ENCODE peak calls at places on chromosomes 1 and 21, in eight cellular contexts. T is anterior cingulate cortex, D is testis, H is KG1, C is cardiac fibroblast, J is AG08396, O is astrocyte of the cerebellum, B is GM23338. N is an unnamed sample.

GRCh38 chr1:159196543-159196942 is 8.1 kb upstream of the ACKR1 start:
- DNase-seq in T (no peak), D (no peak), H (no peak), C (no peak), J (no peak), O (no peak), B (peak), N (no peak)

GRCh38 chr1:3924186-3924815 is 24.2 kb upstream of the C1orf174 start:
- DNase-seq in T (no peak), D (no peak), H (no peak), C (no peak), J (no peak), O (no peak), B (no peak), N (no peak)

GRCh38 chr1:205009666-205010065 is 33.3 kb upstream of the CNTN2 start:
- DNase-seq in T (no peak), D (no peak), H (no peak), C (no peak), J (no peak), O (no peak), B (no peak), N (no peak)

GRCh38 chr1:113388621-113389355 is 1.5 kb upstream of the MAGI3 start:
- DNase-seq in T (no peak), D (no peak), H (no peak), C (no peak), J (no peak), O (no peak), B (no peak), N (peak)

GRCh38 chr1:53582211-53583020 is 123.2 kb downstream of the DMRTB1 start:
- DNase-seq in T (no peak), D (no peak), H (no peak), C (no peak), J (no peak), O (no peak), B (no peak), N (no peak)

GRCh38 chr1:91283421-91283726 is 121.3 kb downstream of the HFM1 start:
- DNase-seq in T (no peak), D (no peak), H (no peak), C (no peak), J (no peak), O (no peak), B (no peak), N (no peak)

GRCh38 chr1:34597877-34598514 is 156.9 kb upstream of the GJB5 start:
- DNase-seq in T (peak), D (peak), H (peak), C (peak), J (peak), O (peak), B (peak), N (no peak)

GRCh38 chr21:30710499-30710898 is 8.1 kb downstream of the KRTAP21-3 start:
- DNase-seq in T (no peak), D (no peak), H (no peak), C (no peak), J (no peak), O (no peak), B (no peak), N (no peak)

GRCh38 chr1:115624859-115625258 is 16.9 kb upstream of the VANGL1 start:
- DNase-seq in T (no peak), D (no peak), H (no peak), C (no peak), J (no peak), O (no peak), B (no peak), N (no peak)

GRCh38 chr1:28955930-28956552 is 41.7 kb downstream of the EPB41 start:
- DNase-seq in T (no peak), D (no peak), H (no peak), C (no peak), J (no peak), O (no peak), B (no peak), N (no peak)

GRCh38 chr1:7421471-7422075 is 349.5 kb upstream of the VAMP3 start:
- DNase-seq in T (no peak), D (no peak), H (no peak), C (no peak), J (no peak), O (no peak), B (no peak), N (no peak)

GRCh38 chr1:201557572-201557958 is 18.6 kb downstream of the NAV1 start:
- DNase-seq in T (no peak), D (no peak), H (no peak), C (peak), J (no peak), O (no peak), B (no peak), N (no peak)

GRCh38 chr1:145885738-145886287 is at the start of gene ANKRD35:
- DNase-seq in T (peak), D (peak), H (peak), C (peak), J (peak), O (no peak), B (peak), N (peak)

GRCh38 chr1:231200417-231201031 is 38.7 kb downstream of the TRIM67 start:
- DNase-seq in T (no peak), D (no peak), H (no peak), C (peak), J (no peak), O (no peak), B (no peak), N (no peak)

GRCh38 chr1:44040418-44040817 is 9.2 kb upstream of the SLC6A9 start:
- DNase-seq in T (no peak), D (no peak), H (no peak), C (peak), J (no peak), O (no peak), B (no peak), N (no peak)

GRCh38 chr1:44489481-44489880 is 84.4 kb downstream of the RNF220 start:
- DNase-seq in T (no peak), D (no peak), H (no peak), C (peak), J (peak), O (no peak), B (peak), N (no peak)

GRCh38 chr1:47478090-47478489 is 40.2 kb downstream of the FOXD2 start:
- DNase-seq in T (no peak), D (no peak), H (no peak), C (no peak), J (peak), O (no peak), B (no peak), N (no peak)

GRCh38 chr1:66253330-66253921 is 280.5 kb upstream of the SGIP1 start:
- DNase-seq in T (no peak), D (no peak), H (peak), C (peak), J (peak), O (peak), B (peak), N (peak)

GRCh38 chr1:116741781-116742565 is 12.3 kb upstream of the CD2 start:
- DNase-seq in T (no peak), D (no peak), H (no peak), C (no peak), J (no peak), O (no peak), B (no peak), N (no peak)

GRCh38 chr1:99502400-99502799 is 143.5 kb upstream of the PALMD start:
- DNase-seq in T (no peak), D (no peak), H (no peak), C (no peak), J (no peak), O (no peak), B (no peak), N (no peak)

GRCh38 chr1:231039161-231040018 is 664 bp downstream of the FAM89A start:
- DNase-seq in T (no peak), D (peak), H (no peak), C (peak), J (peak), O (no peak), B (peak), N (peak)

GRCh38 chr1:177340601-177341067 is 169.9 kb downstream of the BRINP2 start:
- DNase-seq in T (no peak), D (no peak), H (no peak), C (no peak), J (no peak), O (no peak), B (no peak), N (no peak)

GRCh38 chr1:36476945-36477344 is 5.8 kb downstream of the CSF3R start:
- DNase-seq in T (no peak), D (no peak), H (no peak), C (no peak), J (no peak), O (no peak), B (no peak), N (no peak)

GRCh38 chr21:29018540-29018939 is 609 bp downstream of the RWDD2B start:
- DNase-seq in T (no peak), D (no peak), H (no peak), C (peak), J (peak), O (no peak), B (no peak), N (no peak)

GRCh38 chr1:25716320-25716719 is 83.7 kb upstream of the SELENON start:
- DNase-seq in T (no peak), D (no peak), H (no peak), C (no peak), J (no peak), O (no peak), B (no peak), N (no peak)

GRCh38 chr1:174990382-174990999 is 9.3 kb upstream of the CACYBP start:
- DNase-seq in T (no peak), D (no peak), H (peak), C (peak), J (peak), O (no peak), B (no peak), N (peak)

GRCh38 chr1:183783896-183784637 is 20.9 kb upstream of the RGL1 start:
- DNase-seq in T (peak), D (peak), H (no peak), C (peak), J (peak), O (peak), B (no peak), N (peak)

N was measured in H4.